ENCODE peak calls at places on chromosome 19, in six cellular contexts. J is IMR-90, P is H9, F is MM.1S, Q is endothelial cell of umbilical vein, U is colonic mucosa. Y is an unnamed sample.

GRCh38 chr19:57583521-57584416 is at the start of gene ZIK1:
- DNase-seq in F (no peak), U (peak; percentile 86), J (peak; percentile 92), Q (peak; percentile 48), P (peak; percentile 97), Y (peak; percentile 96)

GRCh38 chr19:664913-665443 is 2.0 kb upstream of the RNF126 start:
- DNase-seq in F (peak; percentile 67), P (peak; percentile 95), Q (peak; percentile 83), U (peak; percentile 90), J (peak; percentile 70), Y (peak; percentile 86)

GRCh38 chr19:1860821-1861598 is 2.4 kb downstream of the KLF16 start:
- DNase-seq in P (no peak), J (no peak), F (no peak), U (peak; percentile 40), Q (no peak), Y (no peak)

GRCh38 chr19:43468354-43469159 is 3.1 kb upstream of the LYPD3 start:
- DNase-seq in J (no peak), F (no peak), Q (no peak), P (no peak), U (no peak), Y (no peak)

GRCh38 chr19:52991484-52991883 is 22.2 kb upstream of the ERVV-1 start:
- DNase-seq in J (peak; percentile 37), U (no peak), Q (peak; percentile 77), F (no peak), P (no peak), Y (no peak)

GRCh38 chr19:50196322-50196932 is 7.0 kb upstream of the MYH14 start:
- DNase-seq in P (no peak), F (no peak), J (no peak), Q (no peak), U (no peak), Y (no peak)

GRCh38 chr19:16457195-16457953 is 14.4 kb downstream of the EPS15L1 start:
- DNase-seq in Q (peak; percentile 84), P (no peak), U (no peak), F (no peak), J (peak; percentile 26), Y (peak; percentile 89)

GRCh38 chr19:5893296-5893903 is 10.2 kb downstream of the NDUFA11 start:
- DNase-seq in U (no peak), Q (no peak), J (no peak), F (no peak), P (no peak), Y (no peak)

GRCh38 chr19:50252111-50252886 is 48.9 kb downstream of the MYH14 start:
- DNase-seq in Q (peak; percentile 25), F (no peak), P (peak; percentile 73), J (no peak), U (peak; percentile 35), Y (no peak)

GRCh38 chr19:38657633-38658222 is 10.3 kb downstream of the ACTN4 start:
- DNase-seq in Q (peak; percentile 36), P (no peak), J (peak; percentile 89), F (no peak), U (no peak), Y (no peak)

GRCh38 chr19:722553-723101 is 13.9 kb downstream of the PALM start:
- DNase-seq in F (no peak), P (no peak), U (no peak), Q (no peak), J (no peak), Y (peak; percentile 88)

GRCh38 chr19:54662730-54663129 is at the start of gene LILRB4:
- DNase-seq in P (no peak), Q (no peak), F (peak; percentile 42), J (no peak), U (no peak), Y (no peak)

GRCh38 chr19:39843919-39844793 is 2.0 kb downstream of the FBL start:
- DNase-seq in P (no peak), J (peak; percentile 58), F (peak; percentile 72), Q (peak; percentile 61), U (no peak), Y (no peak)

DNA sequence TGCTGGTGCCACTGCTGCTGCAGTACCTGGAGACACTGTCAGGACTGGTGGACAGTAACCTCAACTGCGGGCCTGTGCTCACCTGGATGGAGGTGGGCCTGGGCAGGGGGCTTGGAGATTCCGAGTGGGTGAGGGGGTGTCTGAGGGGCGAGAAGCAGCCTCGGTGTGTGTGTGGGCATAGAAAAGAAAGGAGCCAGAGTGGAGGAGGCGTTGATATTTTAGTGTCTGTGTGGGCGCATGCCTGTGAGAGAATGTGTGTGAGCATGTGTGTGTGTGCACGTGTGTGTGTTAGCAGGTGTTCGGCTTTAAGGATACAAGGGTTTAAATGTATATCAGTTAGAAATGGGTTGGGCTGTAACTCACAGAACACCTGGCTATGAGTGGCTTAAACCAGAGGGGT is 3.7 kb downstream of the ARHGAP33 start:
- DNase-seq in U (no peak), F (no peak), J (no peak), Q (no peak), P (no peak), Y (no peak)
- H3K9ac ChIP-seq in U (no peak overlapping the region), F (no peak overlapping the region), J (no peak overlapping the region), Q (no peak overlapping the region), P (no peak overlapping the region), Y (no peak overlapping the region)

DNA sequence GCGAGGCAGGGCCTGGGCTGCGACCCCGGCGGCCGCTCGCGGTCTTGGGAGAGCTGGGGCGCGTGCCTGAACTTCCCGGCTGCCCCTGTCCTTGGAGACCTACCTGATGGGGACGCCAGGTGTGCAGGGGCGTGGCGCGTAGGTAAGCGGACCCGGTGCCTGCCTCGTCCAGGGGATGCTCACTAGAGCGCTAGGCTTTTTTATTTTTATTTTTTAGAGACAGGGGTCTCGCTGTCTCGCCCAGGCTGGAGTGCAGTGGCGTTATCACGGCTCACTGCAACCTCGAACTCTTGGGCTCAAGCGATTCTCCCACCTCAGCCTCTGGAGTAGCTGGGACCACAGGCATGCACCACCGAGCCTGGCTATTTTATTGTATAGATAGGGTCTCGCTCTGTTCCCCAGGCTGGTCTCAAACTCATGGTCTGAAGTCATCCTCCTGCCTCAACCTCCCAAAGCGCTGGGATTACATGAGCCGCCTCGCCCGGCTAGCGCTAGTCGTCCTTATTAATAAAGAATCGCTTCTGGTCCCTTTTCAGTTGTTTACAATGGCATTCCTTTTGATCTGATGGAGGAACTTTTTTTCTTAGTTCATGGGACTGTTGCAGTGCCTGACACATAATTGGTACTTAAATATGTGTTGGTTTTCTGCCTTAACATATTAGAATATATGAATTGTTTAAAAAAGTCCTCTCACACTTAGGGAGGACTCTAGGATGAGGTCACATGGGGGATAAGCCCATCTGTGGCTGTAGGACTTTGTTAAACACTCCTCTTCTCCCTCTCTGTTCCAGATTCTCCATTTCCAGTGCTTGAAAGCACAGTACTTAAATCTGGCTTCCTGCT is 812 bp downstream of the DPY19L3 start:
- DNase-seq in U (no peak), J (no peak), P (no peak), F (no peak), Q (peak; percentile 23), Y (no peak)
- H3K9ac ChIP-seq in U (peak overlapping the region; percentile 81), J (peak overlapping the region; percentile 68), P (peak overlapping the region; percentile 20), F (peak overlapping the region; percentile 59), Q (peak overlapping the region; percentile 98), Y (peak overlapping the region; percentile 54)

GRCh38 chr19:35673121-35673804 is 6.9 kb downstream of the UPK1A start:
- DNase-seq in U (no peak), P (peak; percentile 83), J (peak; percentile 62), Q (peak; percentile 15), F (peak; percentile 53), Y (no peak)
- H3K9ac ChIP-seq in U (no peak overlapping the region), P (peak overlapping the region; percentile 4), J (peak overlapping the region; percentile 12), Q (no peak overlapping the region), F (no peak overlapping the region), Y (no peak overlapping the region)

GRCh38 chr19:48836089-48837017 is at the start of gene HSD17B14:
- DNase-seq in P (peak; percentile 95), U (no peak), F (no peak), J (no peak), Q (peak; percentile 78), Y (no peak)
- H3K9ac ChIP-seq in P (peak within 1 kb of the TSS; percentile 31), U (peak within 1 kb of the TSS; percentile 62), F (peak within 1 kb of the TSS; percentile 44), J (peak within 1 kb of the TSS; percentile 2), Q (peak within 1 kb of the TSS; percentile 55), Y (peak within 1 kb of the TSS; percentile 55)

GRCh38 chr19:34838753-34839431 is 65.9 kb upstream of the ZNF599 start:
- DNase-seq in Q (peak; percentile 21), U (peak; percentile 45), P (peak; percentile 83), F (no peak), J (no peak), Y (no peak)
- H3K9ac ChIP-seq in Q (no peak overlapping the region), U (no peak overlapping the region), P (no peak overlapping the region), F (no peak overlapping the region), J (no peak overlapping the region), Y (no peak overlapping the region)

GRCh38 chr19:4014541-4015491 is 7.3 kb downstream of the PIAS4 start:
- DNase-seq in J (no peak), U (peak; percentile 37), Q (no peak), F (no peak), P (peak; percentile 84), Y (peak; percentile 82)
- H3K9ac ChIP-seq in J (no peak overlapping the region), U (no peak overlapping the region), Q (no peak overlapping the region), F (no peak overlapping the region), P (no peak overlapping the region), Y (no peak overlapping the region)

GRCh38 chr19:41426116-41426841 is 895 bp downstream of the B3GNT8 start:
- DNase-seq in F (no peak), J (no peak), U (no peak), Q (no peak), P (no peak), Y (peak; percentile 81)
- H3K9ac ChIP-seq in F (no peak overlapping the region), J (no peak overlapping the region), U (peak overlapping the region; percentile 83), Q (peak overlapping the region; percentile 53), P (no peak overlapping the region), Y (no peak overlapping the region)

DNA sequence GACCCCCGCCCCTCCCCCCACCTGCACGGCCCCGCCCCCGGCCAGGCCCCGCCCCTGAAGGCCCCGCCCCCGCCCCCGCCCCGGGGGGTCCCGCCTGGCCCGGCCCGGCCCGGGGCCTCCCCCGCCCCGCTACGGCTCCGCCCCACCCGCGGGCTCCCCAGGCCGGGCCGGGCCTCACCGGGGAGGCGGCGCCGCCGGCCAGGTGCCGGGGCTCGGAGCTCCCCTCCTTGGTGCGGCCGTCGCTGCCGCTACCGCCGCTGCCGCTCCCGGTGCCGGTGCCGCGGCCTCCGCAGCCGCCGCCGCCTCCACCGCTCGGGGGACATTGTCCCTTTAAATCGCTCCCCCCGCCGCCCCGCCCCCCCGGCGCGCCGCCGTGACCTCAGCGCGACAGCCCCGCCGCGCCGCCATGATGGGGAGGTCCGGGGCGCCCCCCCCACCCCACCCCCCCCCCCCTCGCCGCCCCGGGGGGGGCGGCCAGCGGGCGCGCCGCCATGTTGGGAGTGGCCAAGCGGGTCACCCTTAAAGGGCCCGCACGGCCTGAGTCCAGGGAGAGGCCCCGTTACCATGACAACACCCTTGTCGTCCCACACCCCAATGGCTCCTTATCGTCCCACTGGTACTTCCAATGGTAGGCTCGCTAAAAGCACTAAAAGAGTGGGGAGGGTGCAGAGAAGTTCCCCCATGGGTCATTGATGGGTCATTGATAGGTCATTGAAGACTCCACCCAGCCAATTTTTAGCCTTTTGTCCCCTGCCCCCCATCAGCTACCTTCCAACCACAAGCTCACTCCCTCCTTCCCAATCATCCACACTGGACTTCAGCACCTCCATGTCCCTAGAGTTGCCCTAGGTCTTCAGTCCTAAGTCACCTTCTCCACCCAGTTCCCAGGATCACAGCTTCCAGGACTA is at the start of gene WIZ:
- DNase-seq in F (peak; percentile 61), Q (peak; percentile 56), U (peak; percentile 80), J (peak; percentile 55), P (peak; percentile 75), Y (peak; percentile 96)
- H3K9ac ChIP-seq in F (peak within 1 kb of the TSS; percentile 21), Q (no peak within 1 kb of the TSS), U (peak within 1 kb of the TSS; percentile 77), J (peak within 1 kb of the TSS; percentile 17), P (no peak within 1 kb of the TSS), Y (peak within 1 kb of the TSS; percentile 32)